ENCODE peak calls at places on chromosomes 2 and 18, in seven cellular contexts. X, Q, H, T, K, U and L are unnamed samples.

GRCh38 chr2:138213079-138213478 is 248.8 kb downstream of the HNMT start:
- DNase-seq in U (no peak), H (no peak), Q (no peak), K (no peak), X (no peak), T (no peak), L (no peak)

GRCh38 chr2:127609818-127610217 is 36.1 kb upstream of the GPR17 start:
- DNase-seq in X (no peak), H (peak; percentile 2), K (no peak), U (no peak), Q (no peak), T (no peak), L (no peak)

GRCh38 chr18:8898990-8899389 is 193.6 kb downstream of the MTCL1 start:
- DNase-seq in U (peak; percentile 9), H (no peak), Q (no peak), X (peak; percentile 34), T (no peak), K (no peak), L (no peak)

GRCh38 chr2:156490467-156490840 is 54.3 kb downstream of the GPD2 start:
- DNase-seq in T (no peak), U (no peak), X (no peak), K (no peak), H (no peak), Q (no peak), L (peak; percentile 21)

GRCh38 chr2:134357814-134358213 is 103.9 kb downstream of the MGAT5 start:
- DNase-seq in Q (no peak), H (no peak), K (no peak), T (no peak), X (no peak), U (no peak), L (no peak)

GRCh38 chr2:36358317-36358659 is 2.7 kb downstream of the CRIM1 start:
- DNase-seq in H (no peak), U (no peak), Q (no peak), K (no peak), X (no peak), T (no peak), L (no peak)

GRCh38 chr2:85413592-85414421 is 3.6 kb upstream of the CAPG start:
- DNase-seq in X (peak; percentile 83), K (no peak), H (no peak), T (no peak), Q (no peak), U (peak; percentile 83), L (no peak)

GRCh38 chr2:137770161-137770560 is 194.1 kb upstream of the HNMT start:
- DNase-seq in U (no peak), Q (no peak), H (no peak), X (no peak), T (no peak), K (no peak), L (no peak)

GRCh38 chr18:77008006-77008405 is 124.6 kb downstream of the MBP start:
- DNase-seq in H (no peak), U (no peak), X (no peak), T (no peak), Q (no peak), K (no peak), L (no peak)

GRCh38 chr2:60368437-60368836 is 185.0 kb downstream of the BCL11A start:
- DNase-seq in T (no peak), H (no peak), U (no peak), X (no peak), K (no peak), Q (no peak), L (no peak)

GRCh38 chr2:240053173-240054155 is at the start of gene OR6B3:
- DNase-seq in H (no peak), K (no peak), X (no peak), Q (no peak), U (no peak), T (no peak), L (no peak)

GRCh38 chr2:158726906-158727592 is 68.1 kb upstream of the DAPL1 start:
- DNase-seq in Q (no peak), X (no peak), K (peak; percentile 23), H (peak; percentile 39), U (no peak), T (no peak), L (no peak)

GRCh38 chr2:176852667-176853066 is 359.9 kb upstream of the HNRNPA3 start:
- DNase-seq in T (no peak), U (peak; percentile 67), Q (no peak), H (no peak), K (no peak), X (no peak), L (no peak)

GRCh38 chr18:24503182-24503581 is 42.7 kb downstream of the HRH4 start:
- DNase-seq in T (no peak), X (no peak), U (no peak), K (no peak), Q (no peak), H (no peak), L (no peak)

GRCh38 chr18:78716581-78716980 is 263.0 kb upstream of the SALL3 start:
- DNase-seq in K (no peak), U (no peak), Q (no peak), X (no peak), H (no peak), T (no peak), L (no peak)

GRCh38 chr2:64770781-64771334 is 117.1 kb upstream of the SERTAD2 start:
- DNase-seq in T (no peak), H (no peak), U (no peak), Q (peak; percentile 64), K (no peak), X (peak; percentile 57), L (no peak)

GRCh38 chr2:51014722-51015121 is 17.2 kb downstream of the NRXN1 start:
- DNase-seq in T (no peak), Q (no peak), X (no peak), U (no peak), H (no peak), K (no peak), L (no peak)

GRCh38 chr2:20593072-20594034 is 57.5 kb downstream of the HS1BP3 start:
- DNase-seq in K (peak; percentile 100), X (peak; percentile 87), T (no peak), Q (no peak), U (no peak), H (no peak), L (peak; percentile 52)

GRCh38 chr2:127448526-127448925 is 30.3 kb downstream of the PROC start:
- DNase-seq in T (no peak), X (no peak), Q (no peak), H (no peak), K (no peak), U (no peak), L (no peak)

GRCh38 chr18:7775848-7776247 is 208.7 kb downstream of the PTPRM start:
- DNase-seq in K (no peak), Q (no peak), H (no peak), U (no peak), T (no peak), X (no peak), L (no peak)

GRCh38 chr2:173884403-173884802 is 80.8 kb downstream of the SP3 start:
- DNase-seq in T (peak; percentile 47), U (peak; percentile 68), H (peak; percentile 51), K (peak; percentile 56), X (peak; percentile 67), Q (peak; percentile 5), L (no peak)

GRCh38 chr2:240962371-240963064 is 35.9 kb upstream of the SNED1 start:
- DNase-seq in T (no peak), Q (no peak), H (peak; percentile 58), K (peak; percentile 28), U (peak; percentile 31), X (no peak), L (no peak)

GRCh38 chr2:240551288-240551687 is 6.5 kb downstream of the ANKMY1 start:
- DNase-seq in U (no peak), T (no peak), Q (no peak), H (no peak), K (no peak), X (no peak), L (no peak)

GRCh38 chr2:202944403-202944802 is 32.3 kb downstream of the CARF start:
- DNase-seq in X (no peak), K (no peak), H (no peak), Q (no peak), U (no peak), T (no peak), L (no peak)

GRCh38 chr18:11996190-11996754 is 15.0 kb downstream of the IMPA2 start:
- DNase-seq in T (no peak), X (no peak), U (no peak), H (no peak), Q (no peak), K (no peak), L (no peak)

GRCh38 chr2:118774458-118775133 is 72.9 kb downstream of the EN1 start:
- DNase-seq in X (peak; percentile 83), U (peak; percentile 91), T (no peak), K (no peak), Q (peak; percentile 12), H (peak; percentile 75), L (no peak)

GRCh38 chr2:27262379-27263286 is at the start of gene SLC30A3:
- DNase-seq in X (peak; percentile 94), T (peak; percentile 44), H (peak; percentile 97), K (no peak), U (peak; percentile 74), Q (no peak), L (no peak)

GRCh38 chr2:230980468-230980867 is 15.5 kb upstream of the SPATA3 start:
- DNase-seq in K (no peak), T (no peak), H (no peak), U (no peak), Q (no peak), X (no peak), L (no peak)
- TF ChIP-seq REST in K (no peak), T (no peak), H (no peak), U (no peak), Q (no peak), X (no peak), L (no peak)

GRCh38 chr2:105090091-105090490 is 52.2 kb downstream of the MRPS9 start:
- DNase-seq in H (no peak), Q (no peak), X (no peak), U (no peak), T (no peak), K (no peak), L (peak; percentile 14)
- TF ChIP-seq POLR2AphosphoS5 in H (no peak), Q (no peak), X (no peak), U (no peak), T (no peak), K (no peak), L (no peak)

GRCh38 chr2:154439156-154439555 is 259.3 kb upstream of the KCNJ3 start:
- DNase-seq in T (no peak), U (no peak), Q (no peak), X (no peak), K (peak; percentile 13), H (no peak), L (no peak)
- TF ChIP-seq REST in T (no peak), U (no peak), Q (no peak), X (no peak), K (no peak), H (no peak), L (no peak)

DNA sequence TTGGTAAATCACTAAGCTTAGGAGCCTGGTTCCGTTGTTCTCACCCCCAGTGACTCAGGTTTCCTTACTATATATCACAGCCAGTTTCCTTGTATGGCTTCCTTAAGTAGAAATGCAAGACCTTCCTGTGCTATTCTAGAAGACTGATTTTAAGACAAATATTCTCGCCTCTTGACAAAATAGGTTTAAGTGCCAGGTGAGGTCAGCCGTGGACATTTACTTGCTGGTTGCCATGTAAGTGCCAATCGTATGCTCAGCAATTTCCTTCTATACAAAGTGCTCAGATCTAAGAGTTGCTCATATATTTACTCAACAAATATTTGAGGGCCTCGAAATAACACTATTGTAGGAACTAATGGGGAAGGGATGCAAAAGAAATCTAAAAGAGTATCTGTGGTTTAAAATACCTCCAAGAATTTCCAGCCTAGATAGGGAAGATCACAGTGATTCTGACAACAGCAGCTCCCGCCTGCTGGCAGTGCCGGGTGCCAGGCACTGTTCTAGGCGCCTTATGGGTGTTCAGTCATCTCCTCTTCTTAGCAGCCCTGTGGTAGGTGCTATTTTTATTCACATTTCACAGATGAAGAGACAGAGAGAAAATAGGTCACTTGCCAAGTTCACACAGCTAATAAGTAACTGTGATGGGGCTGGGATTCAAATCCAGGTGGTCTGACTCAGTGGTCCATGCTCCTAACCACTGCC is 95.3 kb upstream of the B3GNT7 start:
- DNase-seq in H (no peak), X (no peak), Q (no peak), U (no peak), K (peak; percentile 63), T (no peak), L (no peak)
- TF ChIP-seq POLR2AphosphoS5 in H (no peak), X (no peak), Q (no peak), U (no peak), K (no peak), T (no peak), L (no peak)